ENCODE peak calls at places on chromosomes 1 and 21, in four cellular contexts. One of them, this sample, is unnamed.

GRCh38 chr1:205535866-205536758 is 31.6 kb downstream of the CDK18 start:
- DNase-seq in K562: no peak
- DNase-seq in HepG2: no peak
- DNase-seq in A549: no peak
- DNase-seq in this sample: no peak

GRCh38 chr1:20753589-20753988 is 21.1 kb upstream of the SH2D5 start:
- DNase-seq in A549: no peak
- DNase-seq in HepG2: no peak
- DNase-seq in K562: no peak
- DNase-seq in this sample: no peak

GRCh38 chr1:67336783-67337182 is 29.1 kb downstream of the IL12RB2 start:
- DNase-seq in HepG2: no peak
- DNase-seq in K562: peak
- DNase-seq in A549: no peak
- DNase-seq in this sample: no peak

GRCh38 chr1:192810253-192810880 is 1.5 kb downstream of the RGS2 start:
- DNase-seq in HepG2: no peak
- DNase-seq in A549: no peak
- DNase-seq in K562: no peak
- DNase-seq in this sample: no peak

GRCh38 chr1:31105646-31106045 is 40.1 kb upstream of the PUM1 start:
- DNase-seq in HepG2: no peak
- DNase-seq in K562: no peak
- DNase-seq in A549: no peak
- DNase-seq in this sample: no peak

GRCh38 chr1:160428655-160429054 is 28.3 kb downstream of the VANGL2 start:
- DNase-seq in K562: peak
- DNase-seq in A549: peak
- DNase-seq in HepG2: no peak
- DNase-seq in this sample: no peak

GRCh38 chr1:223175032-223175431 is 32.0 kb upstream of the TLR5 start:
- DNase-seq in HepG2: no peak
- DNase-seq in K562: peak
- DNase-seq in A549: peak
- DNase-seq in this sample: no peak

GRCh38 chr1:213622365-213623087 is 365.2 kb upstream of the PROX1 start:
- DNase-seq in A549: no peak
- DNase-seq in K562: no peak
- DNase-seq in HepG2: peak
- DNase-seq in this sample: no peak

GRCh38 chr1:246638941-246639655 is 72.8 kb downstream of the CNST start:
- DNase-seq in HepG2: no peak
- DNase-seq in K562: no peak
- DNase-seq in A549: no peak
- DNase-seq in this sample: no peak
- TF ChIP-seq RNF2 in HepG2: no peak
- TF ChIP-seq RNF2 in K562: no peak
- TF ChIP-seq RNF2 in A549: no peak
- TF ChIP-seq RNF2 in this sample: no peak

DNA sequence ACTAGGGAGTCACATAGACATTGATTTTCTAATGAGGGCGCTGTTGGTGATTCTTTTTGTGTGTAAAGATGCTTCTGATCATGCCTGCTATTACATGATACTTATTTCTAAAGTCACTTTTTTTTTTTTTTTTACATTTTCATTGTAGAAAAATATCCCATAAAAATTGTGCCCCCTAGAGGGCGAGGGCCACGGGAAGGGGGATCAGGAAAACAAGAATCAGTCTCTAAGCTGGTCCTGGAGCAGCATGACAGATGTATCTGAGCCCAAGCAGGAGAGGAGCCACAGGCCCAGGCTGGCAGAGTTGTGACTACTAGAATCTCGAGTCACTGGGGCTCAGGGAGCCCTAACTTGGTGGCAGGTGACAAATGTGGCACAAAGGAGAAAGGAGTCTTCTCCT is 28.1 kb downstream of the ZSCAN20 start:
- DNase-seq in A549: no peak
- DNase-seq in HepG2: no peak
- DNase-seq in K562: peak
- DNase-seq in this sample: no peak
- TF ChIP-seq RNF2 in A549: no peak
- TF ChIP-seq RNF2 in HepG2: no peak
- TF ChIP-seq RNF2 in K562: no peak
- TF ChIP-seq RNF2 in this sample: no peak

DNA sequence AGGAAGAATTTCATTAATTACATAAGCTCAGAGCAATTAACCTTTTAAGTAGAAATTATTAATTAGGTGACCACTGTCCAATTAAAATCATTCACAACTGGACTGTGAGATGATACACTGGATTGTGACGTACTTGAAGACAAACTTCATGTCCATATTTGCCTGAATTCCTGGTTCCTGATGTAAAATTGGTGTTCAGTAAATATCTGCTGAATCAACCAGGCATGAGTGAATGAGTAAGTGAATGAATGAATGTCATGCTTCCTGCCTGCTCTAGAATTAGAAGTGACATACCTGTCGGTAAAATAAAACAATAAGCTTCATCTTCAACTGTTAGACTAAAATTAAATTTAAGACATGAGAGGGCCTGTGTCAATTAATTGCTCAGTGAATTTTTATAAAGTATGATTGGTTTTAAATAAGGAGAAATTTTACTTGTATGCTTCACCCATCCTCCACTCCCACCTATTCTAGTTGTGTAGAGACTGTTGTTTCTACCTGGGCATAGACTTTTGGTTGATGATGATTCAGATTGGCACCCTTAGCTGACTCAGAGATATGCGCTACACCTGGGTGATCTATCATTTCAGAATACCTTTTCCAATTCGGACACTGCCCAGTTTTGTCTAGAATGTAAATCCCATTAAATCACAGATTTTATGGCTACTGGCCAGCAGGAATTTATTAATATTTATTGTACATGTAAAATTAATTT is 56.9 kb upstream of the PTGS2 start:
- DNase-seq in A549: no peak
- DNase-seq in K562: no peak
- DNase-seq in HepG2: no peak
- DNase-seq in this sample: no peak
- TF ChIP-seq RNF2 in A549: no peak
- TF ChIP-seq RNF2 in K562: no peak
- TF ChIP-seq RNF2 in HepG2: no peak
- TF ChIP-seq RNF2 in this sample: no peak

GRCh38 chr1:7761103-7761502 is 10.0 kb upstream of the VAMP3 start:
- DNase-seq in HepG2: no peak
- DNase-seq in A549: no peak
- DNase-seq in K562: peak
- DNase-seq in this sample: no peak
- TF ChIP-seq RNF2 in HepG2: no peak
- TF ChIP-seq RNF2 in A549: no peak
- TF ChIP-seq RNF2 in K562: no peak
- TF ChIP-seq RNF2 in this sample: no peak

DNA sequence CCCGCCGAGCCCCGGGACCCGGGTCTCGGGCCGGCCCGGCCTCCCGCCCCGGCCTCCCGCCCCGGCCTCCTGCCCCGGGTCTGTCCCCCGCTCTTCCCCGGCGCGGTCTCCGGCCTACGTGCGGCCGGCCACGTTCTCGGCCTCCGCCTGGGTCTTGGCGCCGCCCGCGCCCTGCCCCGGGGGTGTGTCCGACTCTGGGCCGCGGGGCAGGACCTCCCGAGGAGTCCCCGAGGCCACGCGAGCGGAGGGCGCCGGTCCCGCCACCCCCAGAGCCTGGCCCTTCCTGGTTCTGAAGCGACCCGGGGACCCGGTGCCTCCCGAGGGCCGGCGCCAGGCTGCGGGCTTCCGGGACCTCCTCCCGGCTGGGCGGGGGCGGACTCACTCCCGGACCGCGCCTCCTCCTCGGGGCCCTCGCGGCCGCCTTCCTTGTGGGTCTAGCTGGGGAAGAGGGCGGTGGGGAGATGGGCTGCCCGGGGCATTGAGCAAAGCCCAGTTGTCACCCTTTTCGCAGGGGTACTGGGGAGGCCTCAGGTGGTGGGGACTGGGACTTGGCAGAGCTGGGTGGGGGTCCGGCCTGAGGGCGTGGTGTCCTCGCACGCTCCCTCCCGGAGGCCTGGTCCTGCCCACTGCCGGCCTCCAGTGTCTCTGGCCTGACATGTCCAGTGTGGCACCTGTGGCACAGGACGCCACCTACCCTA is 558 bp downstream of the PFKL start:
- DNase-seq in A549: peak
- DNase-seq in K562: peak
- DNase-seq in HepG2: peak
- DNase-seq in this sample: peak
- TF ChIP-seq RNF2 in A549: no peak
- TF ChIP-seq RNF2 in K562: no peak
- TF ChIP-seq RNF2 in HepG2: no peak
- TF ChIP-seq RNF2 in this sample: no peak

DNA sequence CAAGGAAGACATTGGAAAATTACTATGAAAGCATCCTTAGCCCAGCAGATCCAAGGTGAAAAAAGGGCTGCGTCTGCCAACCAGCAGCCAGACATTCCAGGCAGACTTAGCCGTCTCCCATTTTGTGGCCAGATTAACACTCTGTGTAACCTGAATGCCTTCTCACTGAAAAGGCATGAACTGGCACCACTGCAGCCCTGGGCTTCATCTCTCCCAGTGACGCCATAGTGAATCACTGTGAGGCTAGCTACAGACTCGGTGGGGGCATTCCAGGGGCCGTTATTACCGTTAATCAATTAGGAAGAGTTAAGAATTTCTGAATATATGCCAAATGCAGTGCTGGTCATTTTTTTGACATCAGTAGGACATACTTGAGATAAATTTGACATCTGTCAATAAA is 627.4 kb downstream of the LMO4 start:
- DNase-seq in A549: peak
- DNase-seq in K562: no peak
- DNase-seq in HepG2: no peak
- DNase-seq in this sample: no peak
- TF ChIP-seq RNF2 in A549: no peak
- TF ChIP-seq RNF2 in K562: no peak
- TF ChIP-seq RNF2 in HepG2: no peak
- TF ChIP-seq RNF2 in this sample: no peak

GRCh38 chr1:6239213-6239752 is 3.5 kb upstream of the ICMT start:
- DNase-seq in K562: no peak
- DNase-seq in A549: no peak
- DNase-seq in HepG2: no peak
- DNase-seq in this sample: peak
- TF ChIP-seq RNF2 in K562: no peak
- TF ChIP-seq RNF2 in A549: no peak
- TF ChIP-seq RNF2 in HepG2: no peak
- TF ChIP-seq RNF2 in this sample: no peak

DNA sequence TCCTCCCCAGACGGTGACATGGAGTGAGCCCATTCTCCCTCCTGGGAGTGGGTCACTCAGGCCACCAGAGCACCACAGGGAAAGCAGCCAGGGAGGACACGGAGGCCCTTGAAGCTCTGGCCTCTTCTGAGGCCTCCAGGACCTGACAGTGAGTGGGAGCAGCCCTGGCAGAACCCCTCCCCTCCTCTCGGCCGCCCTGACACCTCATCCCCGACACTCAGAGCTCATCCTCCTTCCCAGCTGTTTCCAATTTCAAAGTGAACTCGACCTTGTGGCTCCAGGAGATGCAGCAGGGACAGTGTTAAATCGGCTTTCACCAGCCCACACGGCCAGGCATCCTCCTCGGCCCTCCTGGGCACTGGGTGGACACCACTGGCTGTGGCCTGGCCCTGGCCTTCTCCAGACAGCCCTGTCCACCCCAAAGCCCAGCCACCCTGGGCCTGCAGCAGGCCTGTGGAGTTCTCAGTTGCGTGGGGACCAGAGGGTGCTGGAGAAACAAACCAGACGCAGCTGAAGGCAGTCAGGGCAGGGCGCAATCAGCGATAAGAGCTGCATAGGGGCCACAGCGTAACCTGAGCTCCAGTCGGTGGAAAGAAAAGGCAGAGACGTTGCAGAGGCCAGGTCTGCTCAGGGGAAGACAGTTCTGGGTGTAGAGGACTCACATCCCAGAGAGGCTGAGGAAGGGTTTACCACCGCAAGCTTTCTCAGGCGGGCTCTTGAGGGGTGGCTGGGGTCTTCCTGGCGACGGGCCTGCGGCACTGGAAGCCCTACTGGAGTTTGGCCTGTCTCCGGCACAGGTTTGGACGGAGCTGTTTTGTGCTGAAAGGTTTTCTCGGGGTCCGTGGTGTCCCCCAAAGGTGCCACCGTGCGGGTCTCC is 27.0 kb downstream of the FTCD start:
- DNase-seq in HepG2: no peak
- DNase-seq in A549: no peak
- DNase-seq in K562: peak
- DNase-seq in this sample: no peak
- TF ChIP-seq RNF2 in HepG2: no peak
- TF ChIP-seq RNF2 in A549: no peak
- TF ChIP-seq RNF2 in K562: no peak
- TF ChIP-seq RNF2 in this sample: no peak

GRCh38 chr1:200867018-200867811 is 5.6 kb upstream of the GPR25 start:
- DNase-seq in K562: no peak
- DNase-seq in A549: no peak
- DNase-seq in HepG2: no peak
- DNase-seq in this sample: peak
- TF ChIP-seq RNF2 in K562: no peak
- TF ChIP-seq RNF2 in A549: no peak
- TF ChIP-seq RNF2 in HepG2: no peak
- TF ChIP-seq RNF2 in this sample: no peak